ENCODE peak calls at places on chromosomes 11 and 22, in five cellular contexts. K, W, Q, S and R are unnamed samples.

GRCh38 chr11:116473790-116474346 is 298.9 kb downstream of the BUD13 start:
- DNase-seq in K (no peak), W (no peak), Q (no peak), S (no peak), R (no peak)

GRCh38 chr11:70732493-70733206 is 334.3 kb downstream of the CTTN start:
- DNase-seq in K (no peak), W (no peak), Q (no peak), S (no peak), R (no peak)

GRCh38 chr22:30230787-30231461 is 15.6 kb downstream of the LIF start:
- DNase-seq in K (no peak), W (no peak), Q (no peak), S (no peak), R (no peak)

GRCh38 chr22:30332994-30333706 is 6.4 kb upstream of the TBC1D10A start:
- DNase-seq in K (no peak), W (no peak), Q (no peak), S (no peak), R (no peak)

GRCh38 chr22:44664149-44664548 is 37.9 kb upstream of the PRR5 start:
- DNase-seq in K (no peak), W (peak), Q (peak), S (no peak), R (no peak)

GRCh38 chr11:4531666-4532065 is 13.3 kb upstream of the OR52M1 start:
- DNase-seq in K (peak), W (no peak), Q (no peak), S (no peak), R (no peak)

GRCh38 chr22:22431271-22432220 is 77.0 kb downstream of the ZNF280B start:
- DNase-seq in K (peak), W (peak), Q (peak), S (peak), R (peak)

GRCh38 chr22:44550666-44551491 is 52.8 kb upstream of the RTL6 start:
- DNase-seq in K (peak), W (no peak), Q (no peak), S (peak), R (no peak)

GRCh38 chr22:45671051-45671782 is 417 bp upstream of the ATXN10 start:
- DNase-seq in K (no peak), W (no peak), Q (no peak), S (peak), R (no peak)

GRCh38 chr22:24144056-24144455 is 37.2 kb upstream of the SUSD2 start:
- DNase-seq in K (no peak), W (no peak), Q (no peak), S (no peak), R (no peak)

GRCh38 chr11:34250732-34251639 is 106.8 kb downstream of the ABTB2 start:
- DNase-seq in K (no peak), W (peak), Q (peak), S (no peak), R (no peak)